ENCODE peak calls at places on chromosomes 13 and 19, in six cellular contexts. P is spleen, O is stomach, V is SK-N-SH, A is prostate gland, M is upper lobe of left lung. J is an unnamed sample.

GRCh38 chr13:112452380-112453206 is 76.4 kb downstream of the SPACA7 start:
- DNase-seq in P (peak; percentile 68), O (peak; percentile 22), V (no peak), A (no peak), M (peak; percentile 66), J (no peak)

GRCh38 chr13:106176103-106176502 is 359.4 kb downstream of the EFNB2 start:
- DNase-seq in P (no peak), O (no peak), V (no peak), A (no peak), M (no peak), J (no peak)

GRCh38 chr19:54096642-54097106 is 3.9 kb downstream of the OSCAR start:
- DNase-seq in P (peak; percentile 86), O (no peak), V (no peak), A (no peak), M (no peak), J (no peak)

GRCh38 chr13:43021926-43022670 is 1.3 kb upstream of the DNAJC15 start:
- DNase-seq in P (no peak), O (no peak), V (no peak), A (no peak), M (no peak), J (no peak)

GRCh38 chr19:47729468-47729798 is 15.9 kb upstream of the NOP53 start:
- DNase-seq in P (no peak), O (peak; percentile 63), V (no peak), A (peak; percentile 75), M (peak; percentile 69), J (no peak)

GRCh38 chr13:111095031-111095840 is 19.9 kb upstream of the ARHGEF7 start:
- DNase-seq in P (no peak), O (no peak), V (no peak), A (no peak), M (peak; percentile 54), J (no peak)

GRCh38 chr19:35040826-35041547 is 534 bp upstream of the HPN start:
- DNase-seq in P (peak; percentile 92), O (peak; percentile 96), V (no peak), A (peak; percentile 69), M (peak; percentile 93), J (no peak)

GRCh38 chr19:55080121-55080914 is 4.6 kb downstream of the EPS8L1 start:
- DNase-seq in P (peak; percentile 91), O (peak; percentile 48), V (peak; percentile 96), A (peak; percentile 55), M (peak; percentile 94), J (no peak)

GRCh38 chr13:47859129-47859528 is 141.9 kb downstream of the SUCLA2 start:
- DNase-seq in P (no peak), O (no peak), V (no peak), A (no peak), M (no peak), J (no peak)

GRCh38 chr13:99981115-99982020 is at the start of gene ZIC2:
- DNase-seq in P (peak; percentile 72), O (no peak), V (peak; percentile 66), A (no peak), M (peak; percentile 88), J (no peak)

GRCh38 chr19:2775556-2776430 is 7.3 kb downstream of the SGTA start:
- DNase-seq in P (peak; percentile 88), O (peak; percentile 64), V (no peak), A (no peak), M (no peak), J (no peak)

GRCh38 chr13:67013709-67014108 is 216.4 kb downstream of the PCDH9 start:
- DNase-seq in P (no peak), O (no peak), V (no peak), A (no peak), M (no peak), J (no peak)

GRCh38 chr13:39297664-39298171 is 259.5 kb downstream of the NHLRC3 start:
- DNase-seq in P (no peak), O (no peak), V (no peak), A (no peak), M (no peak), J (no peak)

GRCh38 chr13:112575680-112576079 is 12.3 kb downstream of the TUBGCP3 start:
- DNase-seq in P (no peak), O (no peak), V (peak; percentile 35), A (no peak), M (no peak), J (no peak)

GRCh38 chr13:21001471-21001870 is 59.9 kb downstream of the LATS2 start:
- DNase-seq in P (no peak), O (no peak), V (no peak), A (no peak), M (no peak), J (no peak)

GRCh38 chr13:43558942-43559341 is 227.8 kb downstream of the ENOX1 start:
- DNase-seq in P (no peak), O (no peak), V (no peak), A (no peak), M (no peak), J (no peak)

GRCh38 chr13:99374994-99375805 is 68.0 kb upstream of the GPR183 start:
- DNase-seq in P (peak; percentile 95), O (no peak), V (no peak), A (no peak), M (no peak), J (no peak)

GRCh38 chr19:4472174-4472974 is at the start of gene HDGFL2:
- DNase-seq in P (peak; percentile 98), O (no peak), V (no peak), A (no peak), M (peak; percentile 99), J (peak; percentile 22)
- TF ChIP-seq POLR2AphosphoS5 in P (no peak), O (no peak), V (no peak), A (no peak), M (no peak), J (no peak)

GRCh38 chr13:90906554-90906953 is 440.9 kb upstream of the MIR17HG start:
- DNase-seq in P (no peak), O (no peak), V (no peak), A (no peak), M (no peak), J (no peak)
- TF ChIP-seq POLR2AphosphoS5 in P (no peak), O (no peak), V (no peak), A (no peak), M (no peak), J (no peak)

GRCh38 chr19:11375143-11375948 is 880 bp downstream of the SWSAP1 start:
- DNase-seq in P (peak; percentile 95), O (peak; percentile 59), V (peak; percentile 60), A (peak; percentile 41), M (peak; percentile 85), J (no peak)
- TF ChIP-seq POLR2AphosphoS5 in P (peak; percentile 46), O (peak; percentile 79), V (peak; percentile 93), A (peak; percentile 56), M (peak; percentile 56), J (no peak)

DNA sequence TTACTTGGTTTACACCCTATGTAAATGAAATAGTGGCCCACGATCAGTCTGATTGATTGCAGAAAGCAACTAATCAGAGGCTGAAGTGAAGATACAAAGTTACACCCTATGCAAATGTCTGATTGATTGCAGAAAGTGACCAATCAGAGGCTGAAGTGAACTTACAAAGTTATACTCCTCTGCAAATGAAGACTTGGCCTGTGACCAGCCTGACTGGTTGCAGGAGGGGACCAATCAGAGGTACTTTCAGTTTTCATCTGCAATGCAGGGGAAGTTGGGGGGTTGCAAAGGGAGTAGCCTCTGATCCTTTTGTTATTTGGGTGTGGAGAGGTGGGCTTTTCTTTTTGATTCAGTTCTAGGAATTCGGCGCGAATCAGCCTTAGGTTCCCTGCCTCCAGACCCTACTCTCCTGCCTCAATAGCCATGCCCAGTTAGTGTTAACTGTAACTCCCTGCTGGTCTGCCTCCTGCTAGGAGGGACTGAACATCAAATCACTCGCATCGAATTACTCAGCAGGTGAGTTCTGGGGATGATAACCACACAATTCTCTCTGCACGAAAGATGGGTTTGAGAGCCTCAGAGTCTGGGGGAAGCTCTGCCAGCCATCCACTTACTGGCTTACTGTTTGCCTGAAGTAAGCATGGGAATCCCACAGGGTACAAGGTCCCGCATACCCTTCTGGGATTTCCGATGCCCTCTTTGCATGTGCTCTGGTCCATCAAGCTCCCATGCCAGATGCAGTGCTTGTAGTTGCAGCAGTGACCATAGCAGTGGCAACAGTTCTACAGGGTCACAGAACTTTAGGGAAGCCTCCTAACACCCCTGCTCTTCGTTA is 7.5 kb downstream of the ARL11 start:
- DNase-seq in P (no peak), O (peak; percentile 53), V (no peak), A (no peak), M (no peak), J (no peak)
- TF ChIP-seq POLR2AphosphoS5 in P (no peak), O (no peak), V (no peak), A (no peak), M (no peak), J (no peak)

GRCh38 chr13:23467932-23468278 is 34.4 kb upstream of the SACS start:
- DNase-seq in P (no peak), O (no peak), V (no peak), A (no peak), M (no peak), J (no peak)

GRCh38 chr13:23467048-23467931 is 33.8 kb upstream of the SACS start:
- DNase-seq in P (peak; percentile 79), O (no peak), V (peak; percentile 69), A (no peak), M (no peak), J (no peak)

GRCh38 chr13:23463631-23464030 is 30.1 kb upstream of the SACS start:
- DNase-seq in P (no peak), O (no peak), V (no peak), A (no peak), M (no peak), J (no peak)

GRCh38 chr13:23468811-23469210 is 35.3 kb upstream of the SACS start:
- DNase-seq in P (no peak), O (no peak), V (peak; percentile 75), A (no peak), M (no peak), J (no peak)

DNA sequence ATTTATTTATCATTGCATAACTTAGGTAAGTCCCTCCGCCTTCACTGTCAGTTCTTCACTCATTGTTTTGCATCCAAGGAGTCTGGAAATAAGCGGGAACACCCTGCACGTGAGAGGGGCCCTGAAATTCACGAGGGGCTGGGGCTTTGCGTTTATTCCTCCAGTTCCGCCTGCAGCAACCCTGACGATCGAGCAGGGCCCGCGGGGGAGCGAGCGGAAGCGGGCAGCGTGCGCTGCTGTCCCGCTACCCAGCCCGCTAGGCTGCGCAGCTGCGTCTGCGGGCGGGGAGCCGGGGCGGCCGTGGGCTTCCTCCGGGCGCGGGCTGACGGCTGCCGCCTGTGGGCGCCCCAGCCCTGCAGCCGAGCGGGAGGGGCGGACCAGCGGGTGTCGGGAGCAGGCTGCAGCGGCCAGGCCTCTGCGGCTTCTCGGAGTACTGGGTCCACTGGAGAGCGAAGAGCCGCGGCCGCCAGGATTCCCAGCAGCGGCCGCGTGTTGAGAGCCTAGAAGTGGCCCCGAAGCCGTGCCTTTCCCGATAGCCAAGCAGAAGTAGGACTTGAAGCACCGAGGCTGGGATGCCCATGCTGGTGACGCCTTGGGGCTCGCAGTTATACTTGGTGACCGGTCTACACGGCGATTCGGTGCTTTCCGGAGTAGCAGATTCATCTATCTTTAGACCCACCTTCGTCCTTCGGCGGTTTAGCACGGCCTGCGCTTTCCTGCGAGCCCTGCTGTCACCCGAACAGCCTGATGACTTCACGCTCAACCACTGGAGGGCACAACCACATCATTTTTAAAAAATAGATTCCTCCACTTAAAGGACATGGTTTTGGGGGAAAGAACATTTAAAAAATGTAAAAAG is 32.9 kb upstream of the SACS start:
- DNase-seq in P (peak; percentile 91), O (peak; percentile 61), V (peak; percentile 82), A (peak; percentile 64), M (peak; percentile 93), J (peak; percentile 46)
- TF ChIP-seq POLR2AphosphoS5 in P (peak; percentile 62), O (no peak), V (no peak), A (peak; percentile 28), M (peak; percentile 2), J (peak; percentile 19)

GRCh38 chr19:49679832-49680472 is 2.9 kb downstream of the PRMT1 start:
- DNase-seq in P (peak; percentile 49), O (no peak), V (no peak), A (no peak), M (no peak), J (no peak)
- TF ChIP-seq POLR2AphosphoS5 in P (no peak), O (no peak), V (no peak), A (no peak), M (no peak), J (no peak)